ENCODE peak calls at places on chromosomes 11 and 22, in eight cellular contexts. H is body of pancreas, B is H1, Z is K562, V is pancreas, O is GM12878, G is transverse colon, E is upper lobe of right lung. W is an unnamed sample.

GRCh38 chr11:65077466-65077865 is 6.4 kb downstream of the CDCA5 start:
- DNase-seq in B (no peak), V (no peak), E (no peak), Z (peak; percentile 45), H (no peak), O (no peak), G (no peak), W (no peak)

GRCh38 chr22:49412236-49412635 is 415.4 kb downstream of the BRD1 start:
- DNase-seq in V (no peak), Z (no peak), H (no peak), G (no peak), O (no peak), B (no peak), E (no peak), W (no peak)

GRCh38 chr22:39474351-39474991 is 17.7 kb downstream of the MGAT3 start:
- DNase-seq in B (no peak), O (no peak), G (peak; percentile 70), H (peak; percentile 70), E (no peak), Z (peak; percentile 66), V (peak; percentile 41), W (peak; percentile 89)

GRCh38 chr11:2304156-2305139 is 2.6 kb downstream of the TSPAN32 start:
- DNase-seq in E (peak; percentile 61), O (no peak), Z (no peak), G (no peak), H (no peak), V (no peak), B (peak; percentile 43), W (no peak)

GRCh38 chr22:39617342-39617741 is 46.8 kb downstream of the CACNA1I start:
- DNase-seq in V (no peak), E (no peak), O (no peak), Z (no peak), H (no peak), B (no peak), G (no peak), W (no peak)

GRCh38 chr22:37904572-37905533 is 1.2 kb upstream of the MICALL1 start:
- DNase-seq in H (peak; percentile 26), G (peak; percentile 33), B (peak; percentile 67), E (no peak), Z (peak; percentile 77), O (no peak), V (peak; percentile 35), W (peak; percentile 68)

GRCh38 chr11:9362393-9362863 is 22.0 kb upstream of the IPO7 start:
- DNase-seq in O (no peak), Z (peak; percentile 69), E (no peak), G (no peak), B (no peak), H (no peak), V (no peak), W (no peak)

GRCh38 chr11:2199466-2200341 is 28.1 kb upstream of the TH start:
- DNase-seq in Z (no peak), H (no peak), O (no peak), G (no peak), B (no peak), E (no peak), V (no peak), W (no peak)

GRCh38 chr11:33735426-33736147 is 636 bp downstream of the CD59 start:
- DNase-seq in E (peak; percentile 80), G (peak; percentile 57), V (peak; percentile 21), H (peak; percentile 57), B (peak; percentile 54), O (peak; percentile 37), Z (peak; percentile 52), W (peak; percentile 62)

GRCh38 chr11:33734441-33735165 is 1.6 kb downstream of the CD59 start:
- DNase-seq in G (peak; percentile 46), H (peak; percentile 16), E (peak; percentile 68), O (no peak), B (no peak), V (no peak), Z (peak; percentile 41), W (no peak)

GRCh38 chr11:33736148-33736809 is at the start of gene CD59:
- DNase-seq in Z (peak; percentile 98), H (peak; percentile 99), G (peak; percentile 98), O (peak; percentile 54), B (peak; percentile 99), V (peak; percentile 97), E (peak; percentile 99), W (peak; percentile 96)

GRCh38 chr11:33733978-33734377 is 2.2 kb downstream of the CD59 start:
- DNase-seq in Z (no peak), O (no peak), B (no peak), E (no peak), H (no peak), V (no peak), G (no peak), W (no peak)

GRCh38 chr11:33735166-33735425 is 1.1 kb downstream of the CD59 start:
- DNase-seq in B (no peak), E (no peak), H (peak; percentile 32), V (no peak), G (no peak), O (no peak), Z (peak; percentile 27), W (peak; percentile 15)
- H3K4me1 ChIP-seq in B (peaks cover 6% of the 10 kb centered on the region), E (peaks cover 45% of the 10 kb centered on the region), H (peaks cover 30% of the 10 kb centered on the region), V (peaks cover 3% of the 10 kb centered on the region), G (peaks cover 59% of the 10 kb centered on the region), O (peaks cover 17% of the 10 kb centered on the region), Z (peaks cover 64% of the 10 kb centered on the region), W (peaks cover 22% of the 10 kb centered on the region)

GRCh38 chr11:49851971-49852389 is 100.2 kb upstream of the OR4C13 start:
- DNase-seq in Z (no peak), E (no peak), B (no peak), G (no peak), O (no peak), V (no peak), H (peak; percentile 43), W (no peak)

DNA sequence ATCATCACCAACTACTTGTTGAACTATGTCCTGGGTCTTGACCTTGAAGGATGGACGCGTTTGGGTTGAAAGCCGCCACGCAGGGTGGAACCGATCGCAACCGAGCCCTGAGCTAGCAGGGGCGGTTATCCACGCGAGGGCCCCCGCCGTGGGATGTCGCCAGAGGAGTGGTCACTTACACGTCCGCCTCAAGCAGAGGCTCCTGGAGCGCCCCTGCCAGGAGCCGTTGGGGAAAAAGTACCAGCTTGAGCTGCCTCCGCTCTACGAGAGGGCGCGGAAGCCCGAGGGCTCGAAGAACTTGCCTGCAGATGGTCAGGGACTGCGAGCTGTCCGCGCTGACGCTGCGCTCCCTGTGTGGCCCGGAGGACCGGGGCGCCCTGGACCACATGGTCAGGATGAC is 100.7 kb upstream of the OR4C13 start:
- DNase-seq in E (no peak), G (no peak), Z (no peak), B (no peak), H (no peak), O (no peak), V (no peak), W (no peak)
- H3K9me3 ChIP-seq in E (no peaks in the 10 kb centered on the region), G (no peaks in the 10 kb centered on the region), Z (no peaks in the 10 kb centered on the region), B (peaks cover 48% of the 10 kb centered on the region), H (no peaks in the 10 kb centered on the region), O (no peaks in the 10 kb centered on the region), V (no peaks in the 10 kb centered on the region), W (no peaks in the 10 kb centered on the region)

GRCh38 chr22:26322179-26322905 is 106.7 kb upstream of the ASPHD2 start:
- DNase-seq in E (no peak), V (no peak), Z (no peak), B (no peak), G (no peak), O (no peak), H (no peak), W (no peak)

GRCh38 chr22:26320469-26320868 is 108.6 kb upstream of the ASPHD2 start:
- DNase-seq in Z (no peak), O (no peak), H (no peak), E (no peak), G (no peak), B (no peak), V (no peak), W (no peak)

GRCh38 chr22:26316732-26317131 is 112.3 kb upstream of the ASPHD2 start:
- DNase-seq in V (no peak), E (no peak), Z (no peak), G (no peak), O (no peak), B (no peak), H (no peak), W (no peak)

GRCh38 chr22:26321469-26321913 is 107.6 kb upstream of the ASPHD2 start:
- DNase-seq in Z (peak; percentile 27), O (no peak), H (peak; percentile 31), E (no peak), B (no peak), G (no peak), V (no peak), W (no peak)

DNA sequence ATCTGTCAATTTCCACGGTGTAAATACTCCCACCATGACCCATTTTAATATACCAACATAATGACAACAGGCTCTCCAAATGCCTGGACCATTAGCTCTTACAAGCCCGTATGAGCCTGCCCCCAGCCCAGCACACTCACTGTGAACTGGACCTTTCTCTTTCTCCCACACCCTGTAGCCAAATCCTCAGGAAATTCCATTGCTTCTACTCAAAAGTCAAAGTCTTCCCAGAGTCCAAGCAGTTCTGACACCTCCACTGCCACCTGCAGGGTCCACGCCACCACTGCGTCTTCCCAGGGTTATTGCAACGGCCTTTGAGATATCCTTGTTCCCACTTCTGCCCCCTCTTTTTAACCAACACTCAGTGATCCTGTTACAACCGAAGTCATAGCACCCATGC is 110.1 kb upstream of the ASPHD2 start:
- DNase-seq in E (no peak), G (no peak), H (no peak), V (no peak), O (no peak), B (no peak), Z (peak; percentile 26), W (peak; percentile 24)
- TF ChIP-seq CTCF in E (no peak), G (no peak), H (no peak), V (no peak), O (peak; percentile 52), B (no peak), Z (peak; percentile 43), W (no peak)

GRCh38 chr11:114089748-114090147 is 30.2 kb downstream of the ZBTB16 start:
- DNase-seq in G (no peak), V (no peak), O (no peak), H (peak; percentile 59), Z (no peak), B (no peak), E (no peak), W (no peak)

GRCh38 chr11:114091791-114092397 is 32.4 kb downstream of the ZBTB16 start:
- DNase-seq in B (no peak), V (no peak), Z (no peak), H (no peak), E (no peak), O (no peak), G (no peak), W (no peak)

GRCh38 chr11:114088836-114089235 is 29.3 kb downstream of the ZBTB16 start:
- DNase-seq in B (no peak), O (no peak), G (no peak), Z (no peak), H (no peak), E (no peak), V (no peak), W (no peak)

GRCh38 chr11:114090976-114091375 is 31.5 kb downstream of the ZBTB16 start:
- DNase-seq in E (no peak), H (no peak), B (no peak), O (no peak), Z (no peak), V (no peak), G (no peak), W (no peak)

DNA sequence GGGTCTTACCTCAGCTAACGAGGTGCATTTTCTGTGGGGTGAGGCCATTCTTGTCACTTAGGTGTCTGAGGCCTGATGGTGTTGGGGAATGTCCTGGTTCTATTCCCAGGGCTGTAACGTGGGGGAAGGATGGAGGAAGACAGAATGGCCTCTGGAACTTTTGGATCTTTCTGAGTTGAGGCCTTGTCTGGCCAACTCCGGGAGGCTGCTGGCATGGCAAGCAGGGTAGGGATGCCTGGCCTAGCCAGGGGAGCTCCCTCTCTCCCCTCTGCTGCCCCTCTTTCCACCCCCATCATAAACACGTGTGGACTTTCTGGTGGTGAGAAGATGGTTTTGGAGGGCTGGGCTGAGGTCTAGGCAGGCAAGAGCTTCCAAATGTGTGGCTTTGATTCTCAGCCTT is 30.7 kb downstream of the ZBTB16 start:
- DNase-seq in G (no peak), E (no peak), Z (no peak), O (no peak), V (no peak), B (no peak), H (no peak), W (no peak)
- H3K4me1 ChIP-seq in G (peaks cover 80% of the 10 kb centered on the region), E (peaks cover 81% of the 10 kb centered on the region), Z (peaks cover 3% of the 10 kb centered on the region), O (no peaks in the 10 kb centered on the region), V (peaks cover 53% of the 10 kb centered on the region), B (no peaks in the 10 kb centered on the region), H (peaks cover 98% of the 10 kb centered on the region), W (peaks cover 25% of the 10 kb centered on the region)

W was measured in Caco-2.